ENCODE peak calls at places on chromosomes 6 and 20, in ten cellular contexts. N is IMR-90; X is stimulated activated naive CD8-positive, alpha-beta T cell treated with anti-CD3 and anti-CD28 coated beads, Interleukin-15, Interleukin-2, amounts not matched to agents 100 U/mL and 50 U/mL, for 24 hours; S is spleen; U is lung microvascular endothelial cell; P is activated gamma-delta T cell treated with Interleukin-2 at 50 U/mL for 16 hours; J is activated effector memory CD4-positive, alpha-beta T cell treated with anti-CD3 and anti-CD28 coated beads, Interleukin-2, amount 50 U/mL, for 16 hours; R is NCI-H2029; A is dermis blood vessel endothelial cell; Q is NCI-H1092 treated with DMSO at 0.1 percent for 48 hours. L is an unnamed sample.

GRCh38 chr6:100229512-100229911 is 235.2 kb downstream of the SIM1 start:
- DNase-seq in N (no peak), X (no peak), S (no peak), U (peak; percentile 31), P (no peak), J (no peak), R (peak; percentile 55), A (no peak), Q (peak; percentile 17), L (no peak)

GRCh38 chr6:37020426-37021211 is 15.2 kb downstream of the FGD2 start:
- DNase-seq in N (no peak), X (no peak), S (no peak), U (no peak), P (no peak), J (no peak), R (peak; percentile 40), A (no peak), Q (no peak), L (no peak)

GRCh38 chr6:111725446-111726112 is 119.9 kb upstream of the TRAF3IP2 start:
- DNase-seq in N (peak; percentile 32), X (no peak), S (no peak), U (no peak), P (no peak), J (no peak), R (no peak), A (no peak), Q (no peak), L (no peak)

GRCh38 chr6:138517635-138518034 is 18.3 kb upstream of the NHSL1 start:
- DNase-seq in N (peak; percentile 43), X (peak; percentile 53), S (peak; percentile 84), U (peak; percentile 62), P (peak; percentile 47), J (peak; percentile 85), R (no peak), A (peak; percentile 74), Q (no peak), L (peak; percentile 24)

GRCh38 chr6:95529762-95530161 is 47.6 kb upstream of the MANEA start:
- DNase-seq in N (no peak), X (no peak), S (no peak), U (no peak), P (no peak), J (no peak), R (no peak), A (no peak), Q (no peak), L (no peak)

GRCh38 chr6:28303570-28303969 is 22.2 kb downstream of the PGBD1 start:
- DNase-seq in N (no peak), X (no peak), S (no peak), U (no peak), P (no peak), J (no peak), R (no peak), A (no peak), Q (no peak), L (no peak)

GRCh38 chr6:137044366-137045220 is at the start of gene IL20RA:
- DNase-seq in N (no peak), X (peak; percentile 7), S (peak; percentile 80), U (peak; percentile 37), P (no peak), J (peak; percentile 61), R (peak; percentile 22), A (peak; percentile 28), Q (peak; percentile 18), L (peak; percentile 35)

GRCh38 chr6:152457949-152458624 is 179.1 kb downstream of the SYNE1 start:
- DNase-seq in N (peak; percentile 22), X (no peak), S (no peak), U (no peak), P (no peak), J (no peak), R (no peak), A (no peak), Q (no peak), L (no peak)

GRCh38 chr20:53960586-53961386 is 109.6 kb downstream of the BCAS1 start:
- DNase-seq in N (no peak), X (no peak), S (no peak), U (no peak), P (no peak), J (no peak), R (no peak), A (no peak), Q (no peak), L (no peak)

GRCh38 chr6:136150961-136151360 is 99.2 kb downstream of the MTFR2 start:
- DNase-seq in N (no peak), X (no peak), S (no peak), U (peak; percentile 48), P (no peak), J (no peak), R (no peak), A (peak; percentile 67), Q (no peak), L (no peak)

GRCh38 chr6:118284736-118285360 is 263.2 kb upstream of the PLN start:
- DNase-seq in N (peak; percentile 52), X (no peak), S (no peak), U (peak; percentile 47), P (no peak), J (no peak), R (no peak), A (peak; percentile 50), Q (peak; percentile 14), L (peak; percentile 46)

GRCh38 chr6:43223175-43223574 is 6.1 kb downstream of the DNPH1 start:
- DNase-seq in N (no peak), X (no peak), S (no peak), U (no peak), P (no peak), J (peak; percentile 72), R (no peak), A (no peak), Q (no peak), L (no peak)

GRCh38 chr6:155185544-155185943 is 78.3 kb upstream of the CLDN20 start:
- DNase-seq in N (peak; percentile 28), X (peak; percentile 27), S (no peak), U (no peak), P (no peak), J (no peak), R (no peak), A (peak; percentile 33), Q (no peak), L (peak; percentile 65)

GRCh38 chr20:58693226-58694006 is 816 bp downstream of the NPEPL1 start:
- DNase-seq in N (no peak), X (peak; percentile 31), S (peak; percentile 90), U (peak; percentile 38), P (no peak), J (no peak), R (no peak), A (peak; percentile 30), Q (peak; percentile 26), L (peak; percentile 26)

GRCh38 chr6:154462425-154462824 is 48.1 kb downstream of the CNKSR3 start:
- DNase-seq in N (no peak), X (no peak), S (no peak), U (no peak), P (no peak), J (no peak), R (no peak), A (no peak), Q (no peak), L (no peak)

GRCh38 chr20:16485406-16485805 is 87.8 kb downstream of the KIF16B start:
- DNase-seq in N (peak; percentile 30), X (no peak), S (no peak), U (no peak), P (no peak), J (no peak), R (no peak), A (no peak), Q (no peak), L (no peak)

GRCh38 chr20:47276856-47277541 is 79.5 kb downstream of the ZMYND8 start:
- DNase-seq in N (peak; percentile 84), X (no peak), S (no peak), U (peak; percentile 90), P (no peak), J (no peak), R (no peak), A (no peak), Q (no peak), L (peak; percentile 52)

GRCh38 chr6:41100871-41101287 is 28.1 kb downstream of the NFYA start:
- DNase-seq in N (no peak), X (peak; percentile 35), S (peak; percentile 70), U (no peak), P (no peak), J (no peak), R (no peak), A (no peak), Q (no peak), L (no peak)

GRCh38 chr6:21176197-21176596 is 417.4 kb upstream of the SOX4 start:
- DNase-seq in N (no peak), X (no peak), S (no peak), U (no peak), P (no peak), J (no peak), R (no peak), A (no peak), Q (no peak), L (no peak)

GRCh38 chr6:78995946-78996345 is 82.1 kb downstream of the PHIP start:
- DNase-seq in N (peak; percentile 61), X (no peak), S (no peak), U (no peak), P (no peak), J (no peak), R (no peak), A (no peak), Q (no peak), L (no peak)

GRCh38 chr6:40036186-40036585 is 101.9 kb upstream of the MOCS1 start:
- DNase-seq in N (no peak), X (no peak), S (no peak), U (no peak), P (no peak), J (no peak), R (no peak), A (no peak), Q (no peak), L (no peak)

GRCh38 chr6:134640229-134640628 is 309.7 kb downstream of the ALDH8A1 start:
- DNase-seq in N (no peak), X (no peak), S (no peak), U (no peak), P (no peak), J (no peak), R (no peak), A (no peak), Q (no peak), L (no peak)

GRCh38 chr6:36751091-36751490 is 53.5 kb downstream of the RAB44 start:
- DNase-seq in N (peak; percentile 10), X (no peak), S (no peak), U (no peak), P (no peak), J (no peak), R (no peak), A (no peak), Q (no peak), L (no peak)

GRCh38 chr20:38203337-38204003 is 38.4 kb upstream of the TGM2 start:
- DNase-seq in N (no peak), X (no peak), S (peak; percentile 32), U (no peak), P (no peak), J (peak; percentile 55), R (no peak), A (no peak), Q (no peak), L (no peak)

GRCh38 chr6:41706876-41707564 is 28.4 kb downstream of the TFEB start:
- DNase-seq in N (peak; percentile 53), X (peak; percentile 50), S (no peak), U (peak; percentile 13), P (no peak), J (no peak), R (no peak), A (peak; percentile 10), Q (no peak), L (peak; percentile 62)

GRCh38 chr6:44237021-44237812 is 9.7 kb upstream of the HSP90AB1 start:
- DNase-seq in N (peak; percentile 97), X (peak; percentile 74), S (peak; percentile 92), U (peak; percentile 83), P (peak; percentile 58), J (peak; percentile 89), R (peak; percentile 84), A (peak; percentile 98), Q (peak; percentile 82), L (peak; percentile 98)

GRCh38 chr6:1615651-1616420 is 6.1 kb downstream of the FOXC1 start:
- DNase-seq in N (no peak), X (no peak), S (no peak), U (no peak), P (no peak), J (peak; percentile 43), R (no peak), A (no peak), Q (no peak), L (no peak)

GRCh38 chr20:1964659-1965405 is 29.0 kb downstream of the PDYN start:
- DNase-seq in N (no peak), X (peak; percentile 13), S (no peak), U (no peak), P (no peak), J (no peak), R (no peak), A (no peak), Q (no peak), L (peak; percentile 13)